ENCODE peak calls at places on chromosomes 3 and 15, in six cellular contexts. B is uterus, P is fibroblast of lung, L is AG09309, N is heart right ventricle, S is AG10803. U is an unnamed sample.

GRCh38 chr3:155086041-155086440 is 5.9 kb downstream of the MME start:
- DNase-seq in P (no peak), N (no peak), S (no peak), B (no peak), L (no peak), U (no peak)

GRCh38 chr3:59189561-59190338 is 139.9 kb upstream of the CFAP20DC start:
- DNase-seq in S (peak; percentile 6), L (no peak), P (no peak), N (no peak), B (no peak), U (no peak)

GRCh38 chr15:93025625-93025982 is 63.4 kb downstream of the RGMA start:
- DNase-seq in P (no peak), N (no peak), B (no peak), L (no peak), S (no peak), U (no peak)

GRCh38 chr3:31815631-31816440 is 165.2 kb downstream of the OSBPL10 start:
- DNase-seq in P (no peak), L (no peak), N (no peak), S (no peak), B (no peak), U (no peak)

GRCh38 chr3:30042274-30042859 is 564.0 kb upstream of the TGFBR2 start:
- DNase-seq in N (no peak), S (peak; percentile 75), P (peak; percentile 64), L (peak; percentile 38), B (peak; percentile 49), U (peak; percentile 79)

GRCh38 chr3:42053476-42053875 is 37.7 kb upstream of the TRAK1 start:
- DNase-seq in S (no peak), P (no peak), B (no peak), L (no peak), N (peak; percentile 71), U (no peak)

GRCh38 chr3:45560270-45561020 is 34.1 kb upstream of the LIMD1 start:
- DNase-seq in L (no peak), B (peak; percentile 78), S (peak; percentile 68), N (peak; percentile 72), P (no peak), U (no peak)

GRCh38 chr3:137866001-137866400 is 101.9 kb downstream of the SOX14 start:
- DNase-seq in S (no peak), B (no peak), L (no peak), N (no peak), P (no peak), U (no peak)

GRCh38 chr15:58686286-58686685 is 63.2 kb downstream of the ADAM10 start:
- DNase-seq in N (no peak), L (no peak), S (no peak), B (no peak), P (no peak), U (no peak)

GRCh38 chr15:87294854-87295253 is 961.7 kb downstream of the NTRK3 start:
- DNase-seq in P (no peak), B (no peak), N (no peak), S (no peak), L (no peak), U (no peak)

GRCh38 chr15:47037003-47037402 is 680.3 kb upstream of the SEMA6D start:
- DNase-seq in L (no peak), S (no peak), P (no peak), B (no peak), N (no peak), U (no peak)

GRCh38 chr15:96472647-96473046 is 142.1 kb downstream of the NR2F2 start:
- DNase-seq in L (no peak), N (no peak), P (no peak), B (no peak), S (no peak), U (no peak)

GRCh38 chr3:75341324-75342067 is 322.6 kb upstream of the FRG2C start:
- DNase-seq in B (no peak), N (no peak), L (no peak), S (peak; percentile 4), P (no peak), U (no peak)

GRCh38 chr3:157190242-157190876 is 30.4 kb upstream of the CCNL1 start:
- DNase-seq in P (no peak), N (no peak), S (no peak), L (no peak), B (no peak), U (no peak)

GRCh38 chr3:196431193-196432136 is 762 bp downstream of the UBXN7 start:
- DNase-seq in N (peak; percentile 28), S (peak; percentile 58), P (peak; percentile 66), B (peak; percentile 33), L (no peak), U (no peak)

GRCh38 chr15:60035344-60035743 is 31.2 kb downstream of the FOXB1 start:
- DNase-seq in N (no peak), P (no peak), L (no peak), S (no peak), B (no peak), U (no peak)

GRCh38 chr3:183490653-183491052 is 62.2 kb upstream of the MCF2L2 start:
- DNase-seq in N (no peak), P (peak; percentile 46), S (no peak), L (no peak), B (no peak), U (no peak)

GRCh38 chr3:18033581-18033980 is 291.1 kb upstream of the TBC1D5 start:
- DNase-seq in L (no peak), S (no peak), N (no peak), B (no peak), P (no peak), U (no peak)

GRCh38 chr3:108623504-108623903 is 34.0 kb downstream of the DZIP3 start:
- DNase-seq in P (peak; percentile 3), L (no peak), N (no peak), B (no peak), S (no peak), U (peak; percentile 8)

GRCh38 chr3:8931342-8931741 is 31.9 kb downstream of the RAD18 start:
- DNase-seq in L (no peak), N (no peak), B (no peak), P (no peak), S (no peak), U (no peak)
- H3K4me3 ChIP-seq in L (no peak overlapping the region), N (no peak overlapping the region), B (no peak overlapping the region), P (no peak overlapping the region), S (peak overlapping the region; percentile 21), U (no peak overlapping the region)

GRCh38 chr3:49859576-49860305 is 3.4 kb upstream of the TRAIP start:
- DNase-seq in L (no peak), B (no peak), P (no peak), S (no peak), N (no peak), U (no peak)

GRCh38 chr3:49855662-49856061 is 702 bp downstream of the TRAIP start:
- DNase-seq in N (no peak), L (no peak), S (no peak), P (no peak), B (no peak), U (no peak)

GRCh38 chr3:49856181-49857005 is at the start of gene TRAIP:
- DNase-seq in B (peak; percentile 96), L (peak; percentile 55), S (peak; percentile 87), N (peak; percentile 93), P (peak; percentile 88), U (peak; percentile 83)
- TF ChIP-seq CTCF in B (no peak), L (no peak), S (no peak), N (no peak), P (no peak), U (no peak)

GRCh38 chr15:25830844-25831443 is 32.2 kb downstream of the ATP10A start:
- DNase-seq in P (peak; percentile 98), N (no peak), S (peak; percentile 99), L (peak; percentile 91), B (peak; percentile 73), U (peak; percentile 78)
- H3K4me3 ChIP-seq in P (peak overlapping the region; percentile 32), N (no peak overlapping the region), S (peak overlapping the region; percentile 47), L (peak overlapping the region; percentile 43), B (no peak overlapping the region), U (peak overlapping the region; percentile 31)

DNA sequence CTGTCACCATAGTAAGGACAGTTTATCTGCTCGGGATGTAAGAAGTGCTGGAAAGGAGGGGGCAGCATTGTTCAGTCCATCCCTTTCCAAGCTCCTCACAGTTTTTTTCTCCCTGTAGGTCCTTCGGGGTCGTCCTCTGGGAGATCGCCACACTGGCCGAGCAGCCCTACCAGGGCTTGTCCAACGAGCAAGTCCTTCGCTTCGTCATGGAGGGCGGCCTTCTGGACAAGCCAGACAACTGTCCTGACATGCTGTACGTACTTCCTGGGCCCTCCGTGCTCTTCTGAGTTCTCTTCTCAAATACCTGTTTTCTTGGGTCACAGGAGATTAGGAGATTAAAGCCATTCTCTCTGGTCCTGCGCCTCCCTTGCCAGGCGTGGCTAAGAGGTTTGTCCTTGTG is 59.1 kb downstream of the PGPEP1L start:
- DNase-seq in B (no peak), P (no peak), L (no peak), S (no peak), N (no peak), U (no peak)
- TF ChIP-seq CTCF in B (no peak), P (no peak), L (no peak), S (no peak), N (no peak), U (no peak)

GRCh38 chr3:149638401-149639092 is 19.3 kb downstream of the WWTR1 start:
- DNase-seq in N (no peak), B (peak; percentile 22), S (peak; percentile 83), L (no peak), P (peak; percentile 66), U (no peak)
- H3K4me3 ChIP-seq in N (no peak overlapping the region), B (peak overlapping the region; percentile 15), S (peak overlapping the region; percentile 50), L (peak overlapping the region; percentile 26), P (peak overlapping the region; percentile 58), U (peak overlapping the region; percentile 28)

GRCh38 chr15:90974216-90974615 is 19.5 kb downstream of the RCCD1 start:
- DNase-seq in N (no peak), P (no peak), L (no peak), S (no peak), B (no peak), U (no peak)
- TF ChIP-seq CTCF in N (no peak), P (no peak), L (no peak), S (no peak), B (no peak), U (no peak)

GRCh38 chr15:39888243-39888642 is 31.8 kb downstream of the GPR176 start:
- DNase-seq in N (no peak), B (no peak), P (no peak), L (no peak), S (peak; percentile 14), U (no peak)

GRCh38 chr15:39887211-39887610 is 32.9 kb downstream of the GPR176 start:
- DNase-seq in B (no peak), L (no peak), N (no peak), P (peak; percentile 24), S (no peak), U (no peak)

GRCh38 chr15:39887832-39888231 is 32.2 kb downstream of the GPR176 start:
- DNase-seq in N (no peak), L (peak; percentile 28), B (no peak), S (peak; percentile 59), P (peak; percentile 35), U (peak; percentile 16)

GRCh38 chr15:39885099-39885777 is 34.8 kb downstream of the GPR176 start:
- DNase-seq in P (no peak), L (no peak), N (no peak), S (no peak), B (no peak), U (no peak)

GRCh38 chr15:39886418-39886817 is 33.6 kb downstream of the GPR176 start:
- DNase-seq in B (no peak), L (no peak), P (no peak), N (no peak), S (no peak), U (no peak)
- H3K4me3 ChIP-seq in B (no peak overlapping the region), L (no peak overlapping the region), P (no peak overlapping the region), N (no peak overlapping the region), S (no peak overlapping the region), U (no peak overlapping the region)

U was measured in astrocyte of the cerebellum.